ENCODE peak calls at places on chromosomes 2 and 18, in eight cellular contexts. M, E, R, X, D, I, W and J are unnamed samples.

GRCh38 chr2:223697921-223698645 is 95.9 kb upstream of the SCG2 start:
- DNase-seq in I (no peak), M (no peak), E (no peak), D (no peak), W (no peak), X (no peak), R (no peak), J (peak)

GRCh38 chr2:150309681-150310080 is 177.8 kb downstream of the RND3 start:
- DNase-seq in D (no peak), M (no peak), E (no peak), I (no peak), W (no peak), R (no peak), X (no peak), J (no peak)

GRCh38 chr2:66432801-66433694 is 1.9 kb upstream of the MEIS1 start:
- DNase-seq in D (peak), I (peak), R (peak), W (no peak), E (peak), M (peak), X (no peak), J (peak)

GRCh38 chr2:15797231-15797945 is 143.0 kb upstream of the MYCN start:
- DNase-seq in I (no peak), M (no peak), X (no peak), W (peak), E (no peak), R (no peak), D (no peak), J (no peak)

GRCh38 chr2:236932711-236933300 is 152.9 kb upstream of the COPS8 start:
- DNase-seq in W (no peak), X (no peak), E (no peak), M (no peak), D (no peak), I (no peak), R (no peak), J (no peak)

GRCh38 chr2:23486676-23487075 is 101.7 kb downstream of the KLHL29 start:
- DNase-seq in E (peak), D (no peak), W (no peak), R (no peak), X (no peak), I (no peak), M (no peak), J (peak)

GRCh38 chr2:152615177-152615576 is 102.1 kb downstream of the PRPF40A start:
- DNase-seq in M (no peak), D (no peak), I (no peak), R (no peak), W (no peak), X (no peak), E (no peak), J (no peak)

GRCh38 chr2:70089220-70089945 is 2.1 kb downstream of the PCBP1 start:
- DNase-seq in M (peak), I (peak), D (no peak), E (no peak), W (peak), R (peak), X (no peak), J (no peak)

GRCh38 chr2:98385050-98385699 is 38.9 kb downstream of the CNGA3 start:
- DNase-seq in R (peak), I (peak), X (no peak), E (peak), M (peak), D (peak), W (peak), J (peak)

GRCh38 chr2:174615951-174616436 is 18.4 kb upstream of the WIPF1 start:
- DNase-seq in W (no peak), X (no peak), R (no peak), D (no peak), M (no peak), E (peak), I (no peak), J (no peak)

GRCh38 chr2:20882466-20883170 is 59.7 kb upstream of the LDAH start:
- DNase-seq in E (no peak), I (no peak), R (no peak), M (no peak), W (no peak), X (no peak), D (no peak), J (no peak)

GRCh38 chr2:72130671-72131360 is 16.8 kb downstream of the CYP26B1 start:
- DNase-seq in D (no peak), E (no peak), R (no peak), M (no peak), X (no peak), W (no peak), I (no peak), J (no peak)

GRCh38 chr2:102485151-102485769 is 12.2 kb downstream of the SLC9A4 start:
- DNase-seq in E (no peak), R (no peak), D (no peak), M (no peak), W (no peak), I (no peak), X (no peak), J (no peak)

GRCh38 chr2:164523726-164524125 is 97.6 kb downstream of the GRB14 start:
- DNase-seq in E (peak), W (no peak), X (no peak), I (no peak), R (no peak), D (no peak), M (no peak), J (no peak)

GRCh38 chr2:201021914-201022313 is 49.6 kb downstream of the HYCC2 start:
- DNase-seq in M (no peak), R (no peak), D (no peak), E (no peak), I (no peak), X (no peak), W (no peak), J (no peak)

GRCh38 chr2:25276569-25277465 is 64.9 kb downstream of the DNMT3A start:
- DNase-seq in R (peak), M (peak), I (no peak), E (no peak), X (peak), D (peak), W (no peak), J (no peak)

GRCh38 chr18:24354278-24354677 is 43.3 kb downstream of the OSBPL1A start:
- DNase-seq in I (no peak), E (no peak), W (no peak), R (no peak), M (no peak), X (no peak), D (no peak), J (no peak)

GRCh38 chr2:241224851-241225438 is 36.5 kb downstream of the ANO7 start:
- DNase-seq in W (no peak), M (no peak), X (no peak), I (no peak), R (no peak), E (no peak), D (no peak), J (no peak)

GRCh38 chr2:238728322-238729260 is 119.3 kb upstream of the TWIST2 start:
- DNase-seq in W (no peak), D (no peak), M (no peak), R (no peak), E (peak), I (peak), X (no peak), J (no peak)

GRCh38 chr2:39411186-39411944 is 25.7 kb downstream of the MAP4K3 start:
- DNase-seq in W (no peak), X (no peak), R (no peak), M (no peak), E (peak), I (peak), D (no peak), J (peak)

GRCh38 chr18:50399582-50399981 is 24.7 kb downstream of the SKA1 start:
- DNase-seq in R (no peak), X (no peak), E (peak), M (no peak), I (no peak), D (no peak), W (no peak), J (no peak)

GRCh38 chr2:16140771-16141640 is 200.7 kb downstream of the MYCN start:
- DNase-seq in X (no peak), D (no peak), E (no peak), M (no peak), W (no peak), I (no peak), R (no peak), J (no peak)

GRCh38 chr18:58310517-58310916 is 266.5 kb downstream of the NEDD4L start:
- DNase-seq in I (no peak), R (peak), X (no peak), W (no peak), M (no peak), E (no peak), D (peak), J (peak)

GRCh38 chr2:189022492-189022891 is 48.3 kb downstream of the COL3A1 start:
- DNase-seq in I (peak), M (no peak), E (peak), W (no peak), D (no peak), R (no peak), X (no peak), J (no peak)

GRCh38 chr2:241314181-241314932 is 1.1 kb downstream of the HDLBP start:
- DNase-seq in W (no peak), E (peak), R (no peak), I (no peak), M (no peak), D (no peak), X (no peak), J (no peak)

GRCh38 chr2:238114851-238115660 is 14.9 kb downstream of the ESPNL start:
- DNase-seq in X (no peak), W (no peak), E (no peak), I (no peak), M (no peak), D (no peak), R (no peak), J (no peak)

GRCh38 chr18:38961880-38962279 is 1396.3 kb upstream of the CELF4 start:
- DNase-seq in X (no peak), E (no peak), M (no peak), I (no peak), D (no peak), R (no peak), W (no peak), J (no peak)

GRCh38 chr2:237629739-237630138 is 2.4 kb downstream of the LRRFIP1 start:
- DNase-seq in I (no peak), W (no peak), R (no peak), M (no peak), D (no peak), X (no peak), E (peak), J (peak)

GRCh38 chr2:171483793-171484192 is 38.5 kb upstream of the CYBRD1 start:
- DNase-seq in I (no peak), E (no peak), R (no peak), D (no peak), X (no peak), M (no peak), W (no peak), J (no peak)

GRCh38 chr2:189217546-189217945 is 38.0 kb upstream of the COL5A2 start:
- DNase-seq in D (no peak), W (no peak), E (peak), R (no peak), X (no peak), I (peak), M (no peak), J (no peak)

GRCh38 chr2:189190696-189191095 is 11.1 kb upstream of the COL5A2 start:
- DNase-seq in I (no peak), X (no peak), D (no peak), R (no peak), E (no peak), W (no peak), M (no peak), J (no peak)

GRCh38 chr2:165563468-165564225 is 94.1 kb downstream of the CSRNP3 start:
- DNase-seq in I (peak), M (no peak), W (peak), X (no peak), D (no peak), R (no peak), E (no peak), J (no peak)

GRCh38 chr2:112342067-112342466 is 66.7 kb downstream of the ZC3H6 start:
- DNase-seq in R (no peak), I (no peak), M (no peak), W (no peak), D (no peak), X (no peak), E (peak), J (no peak)

GRCh38 chr2:43105586-43106562 is 120.5 kb downstream of the ZFP36L2 start:
- DNase-seq in W (peak), M (peak), X (no peak), I (no peak), E (peak), R (peak), D (peak), J (no peak)

GRCh38 chr2:239055756-239056493 is 208.0 kb downstream of the TWIST2 start:
- DNase-seq in R (no peak), W (no peak), M (no peak), I (no peak), D (no peak), X (no peak), E (no peak), J (no peak)

GRCh38 chr18:34491719-34492118 is 218.4 kb upstream of the DTNA start:
- DNase-seq in W (no peak), R (no peak), X (no peak), D (no peak), M (no peak), E (no peak), I (no peak), J (no peak)

GRCh38 chr18:64982414-64983096 is 768.3 kb upstream of the CDH7 start:
- DNase-seq in I (no peak), E (no peak), D (no peak), W (no peak), M (no peak), X (no peak), R (no peak), J (no peak)

GRCh38 chr2:73985318-73986084 is 791 bp downstream of the TET3 start:
- DNase-seq in M (peak), W (peak), E (no peak), R (peak), I (peak), D (no peak), X (no peak), J (no peak)

GRCh38 chr2:73987948-73988700 is 3.4 kb downstream of the TET3 start:
- DNase-seq in I (no peak), M (no peak), X (no peak), W (no peak), R (no peak), D (no peak), E (no peak), J (no peak)

GRCh38 chr2:73986085-73986680 is 1.5 kb downstream of the TET3 start:
- DNase-seq in D (no peak), W (no peak), I (no peak), R (no peak), X (no peak), M (no peak), E (no peak), J (no peak)

GRCh38 chr2:73984922-73985317 is 210 bp downstream of the TET3 start:
- DNase-seq in D (peak), W (peak), I (no peak), X (no peak), E (no peak), R (peak), M (no peak), J (no peak)

DNA sequence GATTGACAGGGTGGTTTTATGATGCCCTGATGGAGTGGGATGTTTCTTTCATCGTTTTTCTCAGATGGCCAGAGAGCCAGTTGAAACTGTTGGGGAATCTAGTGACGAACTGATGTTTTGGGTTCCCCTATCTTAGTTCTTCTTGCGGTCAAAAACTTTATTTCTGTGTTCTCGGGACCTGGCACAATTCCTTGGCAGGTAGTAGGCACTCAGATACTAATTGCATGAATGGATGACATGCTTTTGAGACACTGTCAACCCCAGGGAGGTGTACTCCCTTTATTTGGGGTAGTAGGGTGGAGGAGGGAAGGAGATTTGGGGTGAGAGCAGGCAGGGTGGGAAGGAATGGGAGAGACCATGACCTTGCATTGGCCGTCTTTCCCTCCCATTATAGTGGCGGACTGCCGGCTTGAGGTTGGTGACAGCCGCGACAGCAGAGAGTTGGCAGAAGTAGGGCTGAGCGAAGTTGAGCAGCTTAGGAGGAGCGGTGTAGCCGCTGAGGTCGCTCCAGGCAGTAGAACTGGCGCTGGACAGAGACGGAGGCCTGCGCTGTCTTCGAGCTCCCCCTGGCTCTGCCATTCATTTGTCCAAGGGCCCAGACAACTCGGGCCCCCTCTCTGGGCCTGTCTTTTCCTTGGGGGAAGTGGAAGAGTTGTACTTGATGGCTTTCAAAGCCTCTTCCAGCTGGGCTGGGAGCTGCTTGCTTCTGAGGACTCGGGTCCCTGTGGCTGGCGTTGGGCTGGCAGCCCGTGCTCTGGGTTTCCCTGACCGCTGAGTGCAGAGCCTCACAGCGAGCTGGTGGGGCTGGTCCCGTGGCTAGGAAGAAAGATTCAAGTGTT is 2.6 kb downstream of the TET3 start:
- DNase-seq in M (no peak), I (no peak), E (no peak), X (no peak), D (no peak), W (peak), R (no peak), J (no peak)
- TF ChIP-seq CTCF in M (peak), I (no peak), E (peak), X (no peak), D (peak), W (no peak), R (no peak), J (peak)

DNA sequence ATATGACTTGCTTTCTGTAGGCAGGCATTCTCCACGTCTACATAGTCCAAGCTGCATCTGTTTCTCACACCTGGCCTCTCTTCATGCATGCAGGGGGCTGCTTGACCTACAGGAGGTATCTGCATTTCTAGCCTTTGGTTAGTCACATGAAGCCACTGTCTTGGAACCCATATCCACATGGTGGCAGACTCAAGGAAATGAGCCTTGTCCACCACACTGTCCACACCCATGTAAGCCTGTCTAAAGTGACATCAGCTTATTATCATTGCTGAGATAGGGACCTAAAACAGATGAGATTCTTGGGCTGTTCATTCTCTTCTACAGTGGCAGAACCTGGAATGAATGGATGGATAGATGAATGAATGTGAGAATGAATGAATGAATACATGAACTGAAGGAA is 160.4 kb downstream of the DOCK10 start:
- DNase-seq in R (no peak), I (no peak), E (no peak), D (no peak), X (no peak), W (no peak), M (no peak), J (no peak)
- H3K4me3 ChIP-seq in R (no peak), I (no peak), E (no peak), D (no peak), X (no peak), W (no peak), M (no peak), J (no peak)

DNA sequence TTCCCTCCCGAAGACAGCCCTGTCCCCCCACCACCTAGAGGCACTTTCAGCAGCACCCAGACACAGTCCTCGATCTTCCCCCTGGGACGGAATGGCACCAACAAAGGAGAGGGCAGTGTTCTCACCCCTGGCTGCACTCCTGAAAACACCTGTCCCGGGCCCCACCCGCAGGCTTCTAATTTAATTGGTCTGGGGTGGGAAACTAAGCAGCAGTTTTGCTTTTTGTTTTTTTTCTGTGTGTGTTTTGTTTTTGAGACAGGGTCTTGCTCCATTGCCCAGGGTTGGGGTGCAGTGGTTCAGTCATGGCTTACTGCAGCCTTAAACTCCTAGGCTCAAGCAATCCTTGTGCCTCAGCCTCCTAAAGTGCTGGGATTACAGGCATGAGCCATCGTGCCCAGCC is 38.4 kb upstream of the REL start:
- DNase-seq in E (no peak), R (no peak), I (no peak), W (no peak), X (no peak), M (no peak), D (no peak), J (no peak)
- TF ChIP-seq CTCF in E (no peak), R (no peak), I (no peak), W (no peak), X (no peak), M (no peak), D (no peak), J (no peak)

DNA sequence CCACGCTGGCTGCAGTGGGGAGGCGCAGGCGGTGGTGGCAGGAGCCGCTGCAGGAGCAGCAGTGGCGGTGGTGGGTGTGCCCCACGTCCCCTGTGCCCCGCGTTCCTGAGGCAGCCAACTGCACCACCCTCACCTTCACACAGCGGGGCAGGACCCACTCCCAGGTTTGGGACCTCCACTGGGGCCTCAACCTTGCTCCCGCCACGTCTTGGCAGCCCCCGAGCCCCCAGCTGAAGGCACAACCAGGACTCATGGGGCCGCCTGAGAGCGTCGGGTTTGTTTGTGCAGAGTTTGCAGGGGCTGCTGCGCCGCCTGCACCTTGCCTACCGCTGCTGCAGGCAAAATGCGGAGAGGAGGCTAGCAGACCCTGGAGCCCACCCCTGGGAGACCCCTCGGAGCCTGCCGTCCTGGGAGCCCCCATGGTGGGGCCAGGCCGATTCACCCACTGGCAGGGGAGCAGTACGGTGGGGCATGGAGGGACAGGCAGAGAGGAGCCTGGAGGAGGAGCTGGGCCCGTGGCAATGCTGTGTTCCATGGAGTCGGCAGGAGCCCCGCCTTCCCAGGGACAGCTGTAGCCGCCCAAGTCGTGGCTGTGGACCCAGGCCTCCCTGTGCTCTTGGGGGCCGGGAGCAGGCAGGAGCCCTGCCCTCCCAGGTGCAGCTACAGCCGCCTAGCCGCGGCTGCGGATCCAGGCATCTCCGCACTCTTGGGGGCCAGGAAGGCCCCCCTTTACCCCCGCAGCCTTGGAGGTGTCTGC is 14.7 kb upstream of the EML6 start:
- DNase-seq in M (no peak), W (no peak), I (no peak), R (peak), E (peak), X (no peak), D (peak), J (no peak)
- H3K4me3 ChIP-seq in M (no peak), W (no peak), I (peak), R (peak), E (peak), X (peak), D (peak), J (peak)

GRCh38 chr2:133266926-133267590 is 301.2 kb downstream of the NCKAP5 start:
- DNase-seq in M (no peak), E (no peak), X (no peak), W (no peak), D (no peak), I (peak), R (no peak), J (no peak)

GRCh38 chr2:133266075-133266925 is 302.0 kb downstream of the NCKAP5 start:
- DNase-seq in E (peak), M (no peak), X (no peak), R (no peak), I (peak), D (no peak), W (no peak), J (no peak)

GRCh38 chr2:133264951-133265949 is 303.0 kb downstream of the NCKAP5 start:
- DNase-seq in M (no peak), D (peak), E (no peak), W (no peak), I (peak), X (no peak), R (peak), J (no peak)

GRCh38 chr2:133262888-133263287 is 305.4 kb downstream of the NCKAP5 start:
- DNase-seq in R (no peak), X (no peak), D (no peak), I (peak), M (no peak), W (no peak), E (peak), J (no peak)
- TF ChIP-seq CTCF in R (no peak), X (no peak), D (no peak), I (peak), M (no peak), W (no peak), E (peak), J (peak)

GRCh38 chr2:65057391-65058052 is 1.3 kb downstream of the CEP68 start:
- DNase-seq in E (peak), I (peak), W (peak), M (no peak), X (no peak), D (no peak), R (no peak), J (no peak)
- H3K4me3 ChIP-seq in E (peak), I (peak), W (peak), M (peak), X (peak), D (peak), R (peak), J (peak)